ENCODE peak calls at places on chromosomes 2 and 18, in six cellular contexts. One of them, this sample, is unnamed.

GRCh38 chr2:9336209-9336533 is 87.2 kb downstream of the ITGB1BP1 start:
- DNase-seq in stimulated activated CD4-positive, alpha-beta T cell treated with anti-CD3 and anti-CD28 coated beads, Interleukin-4, amount 100 ng/mL, for 1 hour: no peak
- DNase-seq in amniotic stem cell: no peak
- DNase-seq in NCI-H1694: peak
- DNase-seq in K562: no peak
- DNase-seq in thoracic aorta: no peak
- DNase-seq in this sample: no peak

GRCh38 chr2:226308981-226309380 is 490.6 kb downstream of the IRS1 start:
- DNase-seq in stimulated activated CD4-positive, alpha-beta T cell treated with anti-CD3 and anti-CD28 coated beads, Interleukin-4, amount 100 ng/mL, for 1 hour: no peak
- DNase-seq in amniotic stem cell: no peak
- DNase-seq in NCI-H1694: no peak
- DNase-seq in K562: no peak
- DNase-seq in thoracic aorta: no peak
- DNase-seq in this sample: no peak

GRCh38 chr2:47437287-47437686 is 34.3 kb downstream of the MSH2 start:
- DNase-seq in stimulated activated CD4-positive, alpha-beta T cell treated with anti-CD3 and anti-CD28 coated beads, Interleukin-4, amount 100 ng/mL, for 1 hour: no peak
- DNase-seq in amniotic stem cell: peak
- DNase-seq in NCI-H1694: peak
- DNase-seq in K562: no peak
- DNase-seq in thoracic aorta: no peak
- DNase-seq in this sample: peak

GRCh38 chr2:16774980-16775963 is 109.6 kb upstream of the CYRIA start:
- DNase-seq in stimulated activated CD4-positive, alpha-beta T cell treated with anti-CD3 and anti-CD28 coated beads, Interleukin-4, amount 100 ng/mL, for 1 hour: no peak
- DNase-seq in amniotic stem cell: no peak
- DNase-seq in NCI-H1694: no peak
- DNase-seq in K562: no peak
- DNase-seq in thoracic aorta: no peak
- DNase-seq in this sample: peak

GRCh38 chr18:777021-777420 is 35.0 kb downstream of the YES1 start:
- DNase-seq in stimulated activated CD4-positive, alpha-beta T cell treated with anti-CD3 and anti-CD28 coated beads, Interleukin-4, amount 100 ng/mL, for 1 hour: no peak
- DNase-seq in amniotic stem cell: no peak
- DNase-seq in NCI-H1694: no peak
- DNase-seq in K562: no peak
- DNase-seq in thoracic aorta: no peak
- DNase-seq in this sample: no peak

GRCh38 chr18:76385681-76385975 is 109.4 kb downstream of the ZNF516 start:
- DNase-seq in stimulated activated CD4-positive, alpha-beta T cell treated with anti-CD3 and anti-CD28 coated beads, Interleukin-4, amount 100 ng/mL, for 1 hour: no peak
- DNase-seq in amniotic stem cell: no peak
- DNase-seq in NCI-H1694: no peak
- DNase-seq in K562: no peak
- DNase-seq in thoracic aorta: no peak
- DNase-seq in this sample: no peak

GRCh38 chr18:43786893-43787292 is 509.6 kb upstream of the SYT4 start:
- DNase-seq in stimulated activated CD4-positive, alpha-beta T cell treated with anti-CD3 and anti-CD28 coated beads, Interleukin-4, amount 100 ng/mL, for 1 hour: no peak
- DNase-seq in amniotic stem cell: no peak
- DNase-seq in NCI-H1694: no peak
- DNase-seq in K562: no peak
- DNase-seq in thoracic aorta: no peak
- DNase-seq in this sample: no peak

GRCh38 chr18:3040183-3040582 is 27.2 kb upstream of the LPIN2 start:
- DNase-seq in stimulated activated CD4-positive, alpha-beta T cell treated with anti-CD3 and anti-CD28 coated beads, Interleukin-4, amount 100 ng/mL, for 1 hour: no peak
- DNase-seq in amniotic stem cell: no peak
- DNase-seq in NCI-H1694: no peak
- DNase-seq in K562: no peak
- DNase-seq in thoracic aorta: no peak
- DNase-seq in this sample: no peak

GRCh38 chr18:5879479-5879882 is 15.8 kb downstream of the TMEM200C start:
- DNase-seq in stimulated activated CD4-positive, alpha-beta T cell treated with anti-CD3 and anti-CD28 coated beads, Interleukin-4, amount 100 ng/mL, for 1 hour: no peak
- DNase-seq in amniotic stem cell: peak
- DNase-seq in NCI-H1694: no peak
- DNase-seq in K562: peak
- DNase-seq in thoracic aorta: no peak
- DNase-seq in this sample: peak

GRCh38 chr2:215435261-215435808 is 533 bp downstream of the FN1 start:
- DNase-seq in stimulated activated CD4-positive, alpha-beta T cell treated with anti-CD3 and anti-CD28 coated beads, Interleukin-4, amount 100 ng/mL, for 1 hour: peak
- DNase-seq in amniotic stem cell: no peak
- DNase-seq in NCI-H1694: no peak
- DNase-seq in K562: peak
- DNase-seq in thoracic aorta: no peak
- DNase-seq in this sample: peak

GRCh38 chr2:66813976-66814375 is 379.1 kb downstream of the MEIS1 start:
- DNase-seq in stimulated activated CD4-positive, alpha-beta T cell treated with anti-CD3 and anti-CD28 coated beads, Interleukin-4, amount 100 ng/mL, for 1 hour: no peak
- DNase-seq in amniotic stem cell: no peak
- DNase-seq in NCI-H1694: no peak
- DNase-seq in K562: no peak
- DNase-seq in thoracic aorta: no peak
- DNase-seq in this sample: no peak

GRCh38 chr2:122236152-122236892 is 480.9 kb downstream of the TSN start:
- DNase-seq in stimulated activated CD4-positive, alpha-beta T cell treated with anti-CD3 and anti-CD28 coated beads, Interleukin-4, amount 100 ng/mL, for 1 hour: no peak
- DNase-seq in amniotic stem cell: no peak
- DNase-seq in NCI-H1694: peak
- DNase-seq in K562: no peak
- DNase-seq in thoracic aorta: no peak
- DNase-seq in this sample: no peak

GRCh38 chr18:10190564-10190963 is 263.9 kb upstream of the APCDD1 start:
- DNase-seq in stimulated activated CD4-positive, alpha-beta T cell treated with anti-CD3 and anti-CD28 coated beads, Interleukin-4, amount 100 ng/mL, for 1 hour: no peak
- DNase-seq in amniotic stem cell: no peak
- DNase-seq in NCI-H1694: no peak
- DNase-seq in K562: no peak
- DNase-seq in thoracic aorta: no peak
- DNase-seq in this sample: no peak

GRCh38 chr18:61334951-61335736 is 1.9 kb downstream of the CDH20 start:
- DNase-seq in stimulated activated CD4-positive, alpha-beta T cell treated with anti-CD3 and anti-CD28 coated beads, Interleukin-4, amount 100 ng/mL, for 1 hour: no peak
- DNase-seq in amniotic stem cell: no peak
- DNase-seq in NCI-H1694: no peak
- DNase-seq in K562: no peak
- DNase-seq in thoracic aorta: no peak
- DNase-seq in this sample: no peak

GRCh38 chr18:8705280-8705940 is at the start of gene MTCL1:
- DNase-seq in stimulated activated CD4-positive, alpha-beta T cell treated with anti-CD3 and anti-CD28 coated beads, Interleukin-4, amount 100 ng/mL, for 1 hour: peak
- DNase-seq in amniotic stem cell: no peak
- DNase-seq in NCI-H1694: no peak
- DNase-seq in K562: no peak
- DNase-seq in thoracic aorta: no peak
- DNase-seq in this sample: peak

GRCh38 chr2:191677091-191677645 is 768 bp upstream of the NABP1 start:
- DNase-seq in stimulated activated CD4-positive, alpha-beta T cell treated with anti-CD3 and anti-CD28 coated beads, Interleukin-4, amount 100 ng/mL, for 1 hour: peak
- DNase-seq in amniotic stem cell: no peak
- DNase-seq in NCI-H1694: no peak
- DNase-seq in K562: peak
- DNase-seq in thoracic aorta: no peak
- DNase-seq in this sample: peak

GRCh38 chr2:133382561-133382960 is 185.7 kb downstream of the NCKAP5 start:
- DNase-seq in stimulated activated CD4-positive, alpha-beta T cell treated with anti-CD3 and anti-CD28 coated beads, Interleukin-4, amount 100 ng/mL, for 1 hour: no peak
- DNase-seq in amniotic stem cell: no peak
- DNase-seq in NCI-H1694: no peak
- DNase-seq in K562: no peak
- DNase-seq in thoracic aorta: no peak
- DNase-seq in this sample: no peak